ENCODE peak calls at places on chromosomes 6 and 20, in seven cellular contexts. One of them, this sample, is unnamed.

GRCh38 chr6:39669117-39669690 is 56.0 kb downstream of the KIF6 start:
- DNase-seq in coronary artery: no peak
- DNase-seq in mucosa of descending colon: no peak
- DNase-seq in mesendoderm: no peak
- DNase-seq in SJSA1: no peak
- DNase-seq in GM23248: peak; percentile 46
- DNase-seq in right lobe of liver: no peak
- DNase-seq in this sample: no peak

GRCh38 chr20:3900187-3900604 is 11.0 kb downstream of the PANK2 start:
- DNase-seq in GM23248: peak; percentile 36
- DNase-seq in mucosa of descending colon: no peak
- DNase-seq in coronary artery: no peak
- DNase-seq in SJSA1: no peak
- DNase-seq in right lobe of liver: no peak
- DNase-seq in mesendoderm: no peak
- DNase-seq in this sample: no peak

GRCh38 chr20:3452690-3453089 is 18.1 kb upstream of the ATRN start:
- DNase-seq in GM23248: no peak
- DNase-seq in SJSA1: no peak
- DNase-seq in right lobe of liver: no peak
- DNase-seq in mesendoderm: no peak
- DNase-seq in coronary artery: no peak
- DNase-seq in mucosa of descending colon: no peak
- DNase-seq in this sample: no peak

GRCh38 chr6:148548065-148548748 is 198.6 kb upstream of the UST start:
- DNase-seq in SJSA1: no peak
- DNase-seq in GM23248: peak; percentile 30
- DNase-seq in mesendoderm: no peak
- DNase-seq in coronary artery: peak; percentile 59
- DNase-seq in mucosa of descending colon: no peak
- DNase-seq in right lobe of liver: no peak
- DNase-seq in this sample: no peak

GRCh38 chr6:42200035-42200434 is 5.3 kb upstream of the GUCA1B start:
- DNase-seq in mesendoderm: peak; percentile 22
- DNase-seq in mucosa of descending colon: peak; percentile 36
- DNase-seq in right lobe of liver: no peak
- DNase-seq in SJSA1: no peak
- DNase-seq in GM23248: peak; percentile 96
- DNase-seq in coronary artery: no peak
- DNase-seq in this sample: no peak

GRCh38 chr6:21679761-21680265 is 86.3 kb downstream of the SOX4 start:
- DNase-seq in GM23248: peak; percentile 80
- DNase-seq in right lobe of liver: no peak
- DNase-seq in mesendoderm: peak; percentile 79
- DNase-seq in mucosa of descending colon: no peak
- DNase-seq in SJSA1: peak; percentile 59
- DNase-seq in coronary artery: no peak
- DNase-seq in this sample: no peak

GRCh38 chr6:129314575-129314974 is 395.4 kb downstream of the ARHGAP18 start:
- DNase-seq in GM23248: no peak
- DNase-seq in coronary artery: no peak
- DNase-seq in mucosa of descending colon: no peak
- DNase-seq in SJSA1: no peak
- DNase-seq in mesendoderm: no peak
- DNase-seq in right lobe of liver: no peak
- DNase-seq in this sample: no peak

GRCh38 chr6:118485601-118486550 is 62.2 kb upstream of the PLN start:
- DNase-seq in GM23248: peak; percentile 12
- DNase-seq in right lobe of liver: no peak
- DNase-seq in SJSA1: no peak
- DNase-seq in coronary artery: no peak
- DNase-seq in mesendoderm: no peak
- DNase-seq in mucosa of descending colon: no peak
- DNase-seq in this sample: no peak

GRCh38 chr6:4055420-4056041 is 23.4 kb downstream of the FAM217A start:
- DNase-seq in coronary artery: no peak
- DNase-seq in right lobe of liver: no peak
- DNase-seq in mucosa of descending colon: peak; percentile 66
- DNase-seq in GM23248: peak; percentile 85
- DNase-seq in SJSA1: peak; percentile 65
- DNase-seq in mesendoderm: peak; percentile 29
- DNase-seq in this sample: peak; percentile 12

GRCh38 chr6:99613705-99614429 is 7.2 kb downstream of the PRDM13 start:
- DNase-seq in right lobe of liver: no peak
- DNase-seq in mesendoderm: peak; percentile 60
- DNase-seq in SJSA1: no peak
- DNase-seq in GM23248: peak; percentile 37
- DNase-seq in mucosa of descending colon: no peak
- DNase-seq in coronary artery: no peak
- DNase-seq in this sample: no peak

GRCh38 chr20:19583532-19584175 is 174.4 kb upstream of the RIN2 start:
- DNase-seq in SJSA1: no peak
- DNase-seq in coronary artery: peak; percentile 72
- DNase-seq in GM23248: peak; percentile 63
- DNase-seq in right lobe of liver: peak; percentile 65
- DNase-seq in mucosa of descending colon: peak; percentile 82
- DNase-seq in mesendoderm: peak; percentile 86
- DNase-seq in this sample: peak; percentile 1

GRCh38 chr6:64683682-64684081 is 1023.3 kb downstream of the EYS start:
- DNase-seq in mucosa of descending colon: no peak
- DNase-seq in right lobe of liver: no peak
- DNase-seq in SJSA1: no peak
- DNase-seq in mesendoderm: peak; percentile 61
- DNase-seq in coronary artery: no peak
- DNase-seq in GM23248: no peak
- DNase-seq in this sample: no peak

GRCh38 chr6:32153252-32153834 is 598 bp upstream of the PPT2 start:
- DNase-seq in mucosa of descending colon: peak; percentile 38
- DNase-seq in mesendoderm: peak; percentile 89
- DNase-seq in GM23248: no peak
- DNase-seq in SJSA1: peak; percentile 56
- DNase-seq in right lobe of liver: no peak
- DNase-seq in coronary artery: peak; percentile 89
- DNase-seq in this sample: no peak

GRCh38 chr6:97668716-97669115 is 385.7 kb upstream of the MMS22L start:
- DNase-seq in mesendoderm: peak; percentile 55
- DNase-seq in right lobe of liver: no peak
- DNase-seq in GM23248: no peak
- DNase-seq in SJSA1: no peak
- DNase-seq in coronary artery: no peak
- DNase-seq in mucosa of descending colon: no peak
- DNase-seq in this sample: no peak

GRCh38 chr6:49856282-49856681 is 10.1 kb downstream of the CRISP1 start:
- DNase-seq in mesendoderm: no peak
- DNase-seq in coronary artery: no peak
- DNase-seq in GM23248: no peak
- DNase-seq in SJSA1: no peak
- DNase-seq in right lobe of liver: no peak
- DNase-seq in mucosa of descending colon: no peak
- DNase-seq in this sample: no peak

GRCh38 chr6:10763006-10763405 is 15.4 kb downstream of the TMEM14B start:
- DNase-seq in right lobe of liver: no peak
- DNase-seq in coronary artery: no peak
- DNase-seq in mesendoderm: no peak
- DNase-seq in GM23248: peak; percentile 43
- DNase-seq in mucosa of descending colon: no peak
- DNase-seq in SJSA1: no peak
- DNase-seq in this sample: no peak

GRCh38 chr6:166167258-166167731 is 356 bp downstream of the TBXT start:
- DNase-seq in GM23248: no peak
- DNase-seq in SJSA1: no peak
- DNase-seq in mucosa of descending colon: no peak
- DNase-seq in coronary artery: no peak
- DNase-seq in right lobe of liver: no peak
- DNase-seq in mesendoderm: peak; percentile 65
- DNase-seq in this sample: no peak

GRCh38 chr6:53338304-53338703 is 10.4 kb downstream of the ELOVL5 start:
- DNase-seq in right lobe of liver: no peak
- DNase-seq in mesendoderm: no peak
- DNase-seq in mucosa of descending colon: no peak
- DNase-seq in GM23248: no peak
- DNase-seq in coronary artery: no peak
- DNase-seq in SJSA1: no peak
- DNase-seq in this sample: no peak

GRCh38 chr6:53333439-53334408 is 15.0 kb downstream of the ELOVL5 start:
- DNase-seq in GM23248: no peak
- DNase-seq in right lobe of liver: no peak
- DNase-seq in mucosa of descending colon: no peak
- DNase-seq in mesendoderm: no peak
- DNase-seq in coronary artery: no peak
- DNase-seq in SJSA1: no peak
- DNase-seq in this sample: no peak

GRCh38 chr6:53336070-53336469 is 12.7 kb downstream of the ELOVL5 start:
- DNase-seq in GM23248: no peak
- DNase-seq in mucosa of descending colon: no peak
- DNase-seq in SJSA1: no peak
- DNase-seq in coronary artery: no peak
- DNase-seq in right lobe of liver: no peak
- DNase-seq in mesendoderm: no peak
- DNase-seq in this sample: no peak

GRCh38 chr6:53331678-53332077 is 17.1 kb downstream of the ELOVL5 start:
- DNase-seq in SJSA1: no peak
- DNase-seq in coronary artery: no peak
- DNase-seq in mesendoderm: no peak
- DNase-seq in GM23248: no peak
- DNase-seq in right lobe of liver: no peak
- DNase-seq in mucosa of descending colon: no peak
- DNase-seq in this sample: no peak

DNA sequence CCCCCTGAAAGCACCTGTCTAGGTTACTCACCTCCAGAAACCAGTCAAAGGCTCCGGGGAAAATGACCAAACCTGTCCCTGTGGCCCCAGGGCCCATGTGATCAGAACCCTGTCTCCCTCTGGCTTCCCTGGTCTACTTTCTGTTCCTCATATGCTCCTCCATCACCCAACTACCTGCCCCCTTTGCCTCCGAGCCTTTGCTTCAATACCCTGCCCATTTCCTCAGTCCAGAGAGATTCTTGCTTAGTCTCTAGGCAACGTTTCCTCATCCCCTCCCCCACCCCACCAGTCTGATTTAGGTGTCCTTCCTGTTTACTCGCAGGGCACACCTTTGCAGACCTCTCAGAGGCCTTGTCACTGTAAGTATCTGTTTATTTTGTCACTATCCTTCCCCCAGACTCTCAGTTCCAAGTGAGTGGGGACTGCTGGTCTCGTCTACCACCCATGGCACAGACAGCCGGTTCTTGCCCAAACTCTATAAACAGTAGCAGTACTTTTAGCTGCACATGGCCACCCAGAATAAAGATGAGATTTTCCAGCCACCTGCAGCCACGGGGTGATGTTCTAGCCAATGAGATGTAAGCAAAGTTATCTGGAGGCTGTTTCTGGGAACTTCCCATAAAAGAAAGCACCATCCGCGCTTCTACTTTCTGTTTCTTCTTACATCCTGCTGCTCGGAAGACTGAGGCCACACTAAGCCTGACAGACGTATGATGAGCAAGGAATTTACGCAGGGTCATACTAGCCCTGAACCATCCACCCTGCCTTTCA is 13.3 kb downstream of the ELOVL5 start:
- DNase-seq in mesendoderm: peak; percentile 56
- DNase-seq in coronary artery: no peak
- DNase-seq in mucosa of descending colon: peak; percentile 63
- DNase-seq in SJSA1: no peak
- DNase-seq in GM23248: no peak
- DNase-seq in right lobe of liver: no peak
- DNase-seq in this sample: peak; percentile 83
- H3K4me3 ChIP-seq in mesendoderm: no peak overlapping the region
- H3K4me3 ChIP-seq in coronary artery: no peak overlapping the region
- H3K4me3 ChIP-seq in mucosa of descending colon: no peak overlapping the region
- H3K4me3 ChIP-seq in SJSA1: no peak overlapping the region
- H3K4me3 ChIP-seq in GM23248: no peak overlapping the region
- H3K4me3 ChIP-seq in right lobe of liver: no peak overlapping the region
- H3K4me3 ChIP-seq in this sample: peak overlapping the region; percentile 83

GRCh38 chr20:1434571-1435336 is 31.9 kb downstream of the NSFL1C start:
- DNase-seq in right lobe of liver: no peak
- DNase-seq in mucosa of descending colon: peak; percentile 60
- DNase-seq in coronary artery: no peak
- DNase-seq in GM23248: peak; percentile 91
- DNase-seq in SJSA1: peak; percentile 71
- DNase-seq in mesendoderm: peak; percentile 67
- DNase-seq in this sample: peak; percentile 94
- H3K4me3 ChIP-seq in right lobe of liver: no peak overlapping the region
- H3K4me3 ChIP-seq in mucosa of descending colon: no peak overlapping the region
- H3K4me3 ChIP-seq in coronary artery: no peak overlapping the region
- H3K4me3 ChIP-seq in GM23248: no peak overlapping the region
- H3K4me3 ChIP-seq in SJSA1: no peak overlapping the region
- H3K4me3 ChIP-seq in mesendoderm: no peak overlapping the region
- H3K4me3 ChIP-seq in this sample: peak overlapping the region; percentile 55

GRCh38 chr20:35238746-35239145 is 12.3 kb downstream of the MMP24 start:
- DNase-seq in right lobe of liver: no peak
- DNase-seq in mucosa of descending colon: no peak
- DNase-seq in GM23248: no peak
- DNase-seq in coronary artery: no peak
- DNase-seq in SJSA1: no peak
- DNase-seq in mesendoderm: no peak
- DNase-seq in this sample: no peak

GRCh38 chr20:35240083-35240913 is 13.8 kb downstream of the MMP24 start:
- DNase-seq in GM23248: no peak
- DNase-seq in mesendoderm: no peak
- DNase-seq in mucosa of descending colon: no peak
- DNase-seq in right lobe of liver: no peak
- DNase-seq in coronary artery: no peak
- DNase-seq in SJSA1: no peak
- DNase-seq in this sample: no peak

GRCh38 chr20:35238170-35238569 is 11.7 kb downstream of the MMP24 start:
- DNase-seq in mesendoderm: no peak
- DNase-seq in SJSA1: no peak
- DNase-seq in coronary artery: no peak
- DNase-seq in right lobe of liver: no peak
- DNase-seq in GM23248: no peak
- DNase-seq in mucosa of descending colon: no peak
- DNase-seq in this sample: no peak

GRCh38 chr20:35243317-35243716 is 16.8 kb downstream of the MMP24 start:
- DNase-seq in right lobe of liver: no peak
- DNase-seq in SJSA1: no peak
- DNase-seq in mesendoderm: no peak
- DNase-seq in coronary artery: no peak
- DNase-seq in mucosa of descending colon: no peak
- DNase-seq in GM23248: no peak
- DNase-seq in this sample: no peak

GRCh38 chr20:35240914-35241293 is 14.4 kb downstream of the MMP24 start:
- DNase-seq in right lobe of liver: no peak
- DNase-seq in mucosa of descending colon: no peak
- DNase-seq in GM23248: peak; percentile 6
- DNase-seq in mesendoderm: peak; percentile 18
- DNase-seq in coronary artery: no peak
- DNase-seq in SJSA1: no peak
- DNase-seq in this sample: no peak
- H3K4me3 ChIP-seq in right lobe of liver: no peak overlapping the region
- H3K4me3 ChIP-seq in mucosa of descending colon: no peak overlapping the region
- H3K4me3 ChIP-seq in GM23248: no peak overlapping the region
- H3K4me3 ChIP-seq in mesendoderm: no peak overlapping the region
- H3K4me3 ChIP-seq in coronary artery: no peak overlapping the region
- H3K4me3 ChIP-seq in SJSA1: no peak overlapping the region
- H3K4me3 ChIP-seq in this sample: no peak overlapping the region

DNA sequence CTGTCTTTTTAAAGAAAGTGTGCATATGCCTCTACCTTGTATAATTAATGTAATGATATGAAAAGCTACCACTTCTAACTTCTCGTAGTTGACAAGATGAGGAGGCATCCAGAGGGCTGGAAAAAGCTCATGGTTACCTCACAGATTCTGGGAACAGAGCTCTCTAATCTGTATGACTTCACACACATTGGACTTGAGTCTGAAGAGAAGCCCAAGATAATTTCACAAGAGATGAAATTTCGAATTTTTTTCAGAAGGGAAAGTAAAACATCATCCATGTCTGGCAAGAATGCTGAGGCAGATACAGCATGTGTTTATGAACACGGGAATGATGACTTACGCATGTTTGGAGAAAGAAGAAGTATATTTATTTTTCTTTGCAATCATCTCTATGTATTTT is 141.8 kb upstream of the TENT5A start:
- DNase-seq in coronary artery: no peak
- DNase-seq in GM23248: peak; percentile 90
- DNase-seq in right lobe of liver: no peak
- DNase-seq in mucosa of descending colon: no peak
- DNase-seq in SJSA1: no peak
- DNase-seq in mesendoderm: no peak
- DNase-seq in this sample: no peak
- H3K4me3 ChIP-seq in coronary artery: no peak overlapping the region
- H3K4me3 ChIP-seq in GM23248: peak overlapping the region; percentile 54
- H3K4me3 ChIP-seq in right lobe of liver: no peak overlapping the region
- H3K4me3 ChIP-seq in mucosa of descending colon: no peak overlapping the region
- H3K4me3 ChIP-seq in SJSA1: peak overlapping the region; percentile 1
- H3K4me3 ChIP-seq in mesendoderm: no peak overlapping the region
- H3K4me3 ChIP-seq in this sample: no peak overlapping the region

This sample was measured in CD4-positive, CD25-positive, alpha-beta regulatory T cell.